ENCODE peak calls at places on chromosomes 11 and 22, in four cellular contexts. J is transverse colon, X is GM12878, S is H1. D is an unnamed sample.

GRCh38 chr11:77559686-77560425 is 29.9 kb upstream of the AQP11 start:
- DNase-seq in J (no peak), X (no peak), S (no peak), D (no peak)

GRCh38 chr22:34975721-34976120 is 90.2 kb upstream of the ISX start:
- DNase-seq in J (no peak), X (no peak), S (no peak), D (no peak)

GRCh38 chr11:33266418-33267215 is 9.4 kb downstream of the HIPK3 start:
- DNase-seq in J (no peak), X (no peak), S (no peak), D (no peak)

GRCh38 chr11:37511425-37511933 is 913.4 kb upstream of the RAG2 start:
- DNase-seq in J (no peak), X (no peak), S (no peak), D (no peak)

GRCh38 chr11:21774212-21774611 is 418.7 kb upstream of the ANO5 start:
- DNase-seq in J (no peak), X (no peak), S (no peak), D (no peak)

GRCh38 chr11:64041846-64042245 is 6.1 kb downstream of the FLRT1 start:
- DNase-seq in J (no peak), X (no peak), S (no peak), D (no peak)

GRCh38 chr11:104390696-104391095 is 226.7 kb upstream of the PDGFD start:
- DNase-seq in J (no peak), X (no peak), S (no peak), D (no peak)

GRCh38 chr11:47980907-47981621 is 705 bp downstream of the PTPRJ start:
- DNase-seq in J (peak), X (no peak), S (peak), D (peak)

GRCh38 chr22:26476705-26477340 is 6.8 kb downstream of the HPS4 start:
- DNase-seq in J (no peak), X (no peak), S (no peak), D (no peak)

GRCh38 chr11:116930177-116930576 is 92.8 kb upstream of the APOA1 start:
- DNase-seq in J (peak), X (no peak), S (no peak), D (no peak)

GRCh38 chr11:121841487-121842167 is 274.4 kb downstream of the BLID start:
- DNase-seq in J (no peak), X (no peak), S (no peak), D (no peak)

GRCh38 chr11:111162306-111162705 is 83.2 kb upstream of the POU2AF2 start:
- DNase-seq in J (no peak), X (no peak), S (no peak), D (no peak)

GRCh38 chr22:49201046-49201970 is 626.4 kb downstream of the BRD1 start:
- DNase-seq in J (no peak), X (no peak), S (peak), D (no peak)

GRCh38 chr11:88275636-88276035 is 61.9 kb downstream of the CTSC start:
- DNase-seq in J (no peak), X (no peak), S (no peak), D (no peak)

GRCh38 chr11:831132-831864 is 1.5 kb upstream of the CD151 start:
- DNase-seq in J (no peak), X (no peak), S (no peak), D (no peak)

GRCh38 chr11:128551641-128552335 is 35.6 kb downstream of the ETS1 start:
- DNase-seq in J (no peak), X (peak), S (no peak), D (no peak)

DNA sequence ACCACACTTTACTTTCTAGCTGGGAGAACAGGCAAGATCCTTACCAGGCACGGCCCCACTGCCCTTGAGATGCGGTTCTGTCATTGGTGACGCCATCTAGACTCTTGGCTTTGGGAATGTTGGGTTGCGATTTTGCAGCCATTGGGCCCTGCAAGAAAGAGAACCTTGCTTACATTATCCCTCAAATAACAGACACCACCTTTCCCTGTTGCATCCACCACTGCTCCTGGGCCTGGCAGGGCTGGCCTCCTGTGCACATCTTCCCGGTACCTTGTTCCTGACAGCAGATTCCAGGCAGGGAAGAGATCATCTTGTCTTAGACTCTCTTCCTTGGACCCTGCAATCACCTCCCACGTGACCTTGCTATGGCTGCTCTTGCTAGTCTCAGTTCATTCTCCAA is 3.4 kb downstream of the DHCR7 start:
- DNase-seq in J (no peak), X (no peak), S (no peak), D (no peak)
- TF ChIP-seq POLR2AphosphoS5 in J (no peak), X (no peak), S (no peak), D (no peak)

GRCh38 chr11:108654994-108655631 is 9.8 kb upstream of the DDX10 start:
- DNase-seq in J (peak), X (no peak), S (no peak), D (no peak)
- TF ChIP-seq POLR2AphosphoS5 in J (no peak), X (no peak), S (no peak), D (no peak)

GRCh38 chr11:60870733-60871377 is 3.5 kb downstream of the ZP1 start:
- DNase-seq in J (no peak), X (no peak), S (no peak), D (no peak)
- TF ChIP-seq POLR2AphosphoS5 in J (no peak), X (no peak), S (no peak), D (no peak)

DNA sequence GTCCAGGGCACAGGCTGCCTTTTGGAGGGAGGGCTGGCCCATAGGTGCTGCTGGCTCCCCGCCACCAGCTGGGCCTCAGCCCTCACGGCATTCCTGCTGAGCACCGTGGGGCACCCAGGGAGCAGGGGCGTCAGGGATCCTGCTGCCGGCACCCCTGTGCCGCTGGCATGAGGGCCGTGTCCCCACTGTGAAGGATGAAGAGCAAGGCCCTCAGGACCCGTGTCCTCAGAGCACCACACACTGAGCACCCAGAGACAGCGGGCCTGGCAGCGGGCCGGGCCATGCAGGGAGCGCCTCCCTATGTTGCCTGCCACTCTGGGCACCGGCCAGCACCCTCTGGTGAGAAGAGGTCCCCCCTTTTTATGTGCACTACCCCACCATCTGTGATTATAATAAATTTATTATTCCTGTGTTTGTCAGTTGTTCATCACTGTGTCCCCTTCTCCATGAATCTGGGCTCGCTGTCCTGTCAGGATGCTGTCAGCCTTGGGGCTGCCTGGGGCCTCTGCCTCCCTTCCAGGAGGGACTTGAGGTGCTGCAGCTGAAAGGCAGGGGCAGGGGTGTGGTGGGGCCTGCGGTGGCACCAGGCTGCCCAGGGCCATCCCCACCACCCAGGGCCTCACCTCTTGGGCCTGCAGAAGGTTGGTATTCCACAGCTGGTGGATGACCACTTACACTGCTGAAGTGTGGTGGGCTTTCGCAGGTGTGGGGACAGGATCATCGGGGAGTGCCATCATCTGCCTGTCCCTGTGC is 80.0 kb downstream of the MED15 start:
- DNase-seq in J (no peak), X (no peak), S (no peak), D (no peak)
- TF ChIP-seq POLR2AphosphoS5 in J (no peak), X (no peak), S (no peak), D (no peak)

DNA sequence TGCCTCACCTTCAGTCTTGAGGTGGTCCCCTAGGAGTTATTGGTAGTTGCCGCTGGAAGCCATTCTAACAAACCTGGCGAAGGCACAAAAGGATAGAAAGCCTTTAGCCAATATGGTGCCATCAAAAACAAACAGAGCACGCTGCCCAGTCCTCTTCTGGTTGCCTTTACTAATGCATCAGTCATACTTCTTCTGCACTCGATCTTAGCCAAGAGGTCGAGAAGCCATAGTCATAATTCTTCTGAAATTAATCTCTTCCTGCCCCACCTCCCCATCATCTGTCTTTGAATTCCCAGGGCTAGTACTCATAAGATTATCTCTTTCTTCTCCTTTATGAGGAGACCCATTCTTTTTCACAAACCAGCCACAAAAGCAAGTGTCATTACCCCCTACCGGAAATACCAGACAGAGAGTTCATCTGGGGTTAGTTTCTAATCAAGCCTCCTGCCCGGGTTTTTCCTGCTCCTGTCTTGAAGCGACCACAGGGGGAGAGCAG is 21.4 kb upstream of the EHF start:
- DNase-seq in J (no peak), X (no peak), S (no peak), D (no peak)
- TF ChIP-seq POLR2AphosphoS5 in J (no peak), X (no peak), S (no peak), D (no peak)